ENCODE peak calls at places on chromosomes 11 and 22, in eight cellular contexts. E, V, U, B, H, Q, R and C are unnamed samples.
A peak's percentile ranks its signal among the peaks of the same experiment; 100 is the strongest.

GRCh38 chr11:90737328-90738050 is 514.6 kb upstream of the CHORDC1 start:
- DNase-seq in U (no peak), Q (no peak), B (no peak), R (no peak), H (no peak), E (no peak), V (no peak), C (no peak)

GRCh38 chr11:118497831-118498230 is 29.4 kb upstream of the TTC36 start:
- DNase-seq in E (no peak), B (peak; percentile 65), U (no peak), R (peak; percentile 30), Q (no peak), V (no peak), H (no peak), C (no peak)

GRCh38 chr22:48749555-48750227 is 1078.0 kb downstream of the BRD1 start:
- DNase-seq in H (no peak), B (no peak), E (peak; percentile 2), R (no peak), V (no peak), Q (no peak), U (no peak), C (no peak)

GRCh38 chr11:88886796-88887195 is 179.0 kb downstream of the GRM5 start:
- DNase-seq in E (peak; percentile 18), Q (no peak), U (peak; percentile 0), V (no peak), H (no peak), B (peak; percentile 94), R (peak; percentile 60), C (peak; percentile 33)

GRCh38 chr11:45108070-45109064 is 38.1 kb upstream of the PRDM11 start:
- DNase-seq in U (peak; percentile 53), R (no peak), Q (no peak), V (no peak), E (no peak), H (no peak), B (no peak), C (peak; percentile 21)

GRCh38 chr22:23565942-23566715 is 14.0 kb downstream of the IGLL1 start:
- DNase-seq in V (no peak), H (peak; percentile 52), B (no peak), E (no peak), Q (no peak), U (no peak), R (no peak), C (no peak)

GRCh38 chr22:39647836-39648500 is 77.4 kb downstream of the CACNA1I start:
- DNase-seq in B (no peak), V (no peak), H (no peak), R (no peak), U (no peak), Q (no peak), E (no peak), C (no peak)

GRCh38 chr22:30004689-30005088 is 75.6 kb upstream of the HORMAD2 start:
- DNase-seq in H (no peak), V (no peak), B (no peak), U (no peak), R (peak; percentile 43), E (no peak), Q (no peak), C (no peak)

GRCh38 chr22:47177334-47177815 is 414.9 kb downstream of the TBC1D22A start:
- DNase-seq in Q (no peak), V (peak; percentile 45), H (peak; percentile 18), E (no peak), U (no peak), B (no peak), R (no peak), C (no peak)

GRCh38 chr22:30265131-30265720 is 1.4 kb downstream of the OSM start:
- DNase-seq in Q (no peak), U (no peak), B (no peak), H (no peak), V (no peak), E (no peak), R (no peak), C (no peak)

GRCh38 chr22:31488988-31489617 is 539 bp downstream of the EIF4ENIF1 start:
- DNase-seq in H (peak; percentile 63), V (peak; percentile 63), U (peak; percentile 32), E (peak; percentile 20), B (peak; percentile 4), R (peak; percentile 76), Q (no peak), C (peak; percentile 45)

GRCh38 chr11:47254381-47254780 is 3.4 kb upstream of the NR1H3 start:
- DNase-seq in Q (peak; percentile 45), V (no peak), H (peak; percentile 74), U (no peak), E (no peak), R (peak; percentile 24), B (no peak), C (no peak)

GRCh38 chr11:20453657-20454316 is 66.3 kb downstream of the PRMT3 start:
- DNase-seq in B (no peak), R (no peak), Q (no peak), V (no peak), U (no peak), E (no peak), H (no peak), C (no peak)

GRCh38 chr11:2800655-2801531 is 84.7 kb downstream of the CDKN1C start:
- DNase-seq in R (no peak), B (no peak), H (peak; percentile 34), U (no peak), E (no peak), Q (peak; percentile 8), V (peak; percentile 39), C (peak; percentile 7)

GRCh38 chr11:28701760-28702449 is 593.7 kb downstream of the METTL15 start:
- DNase-seq in U (peak; percentile 9), B (peak; percentile 95), V (no peak), E (no peak), H (no peak), Q (no peak), R (peak; percentile 16), C (no peak)

GRCh38 chr22:49633010-49633324 is 194.7 kb downstream of the BRD1 start:
- DNase-seq in B (no peak), E (no peak), V (peak; percentile 40), U (no peak), R (no peak), Q (no peak), H (peak; percentile 35), C (no peak)

GRCh38 chr22:38788417-38788816 is 5.5 kb downstream of the DNAL4 start:
- DNase-seq in E (no peak), B (peak; percentile 26), Q (peak; percentile 53), U (peak; percentile 73), R (peak; percentile 96), V (no peak), H (no peak), C (peak; percentile 26)

GRCh38 chr11:8365542-8365941 is 101.9 kb upstream of the LMO1 start:
- DNase-seq in U (no peak), Q (no peak), H (no peak), V (no peak), E (no peak), R (no peak), B (no peak), C (no peak)

GRCh38 chr11:109071712-109072524 is 350.1 kb upstream of the C11orf87 start:
- DNase-seq in R (peak; percentile 60), B (peak; percentile 50), U (no peak), E (no peak), H (peak; percentile 55), Q (peak; percentile 74), V (no peak), C (no peak)

GRCh38 chr22:21780259-21780658 is 44.7 kb upstream of the YPEL1 start:
- DNase-seq in E (no peak), U (no peak), H (no peak), V (no peak), B (no peak), R (no peak), Q (no peak), C (no peak)

GRCh38 chr22:39748877-39749276 is 144.7 kb downstream of the ENTHD1 start:
- DNase-seq in U (no peak), Q (no peak), R (peak; percentile 57), H (no peak), E (no peak), V (no peak), B (peak; percentile 48), C (no peak)

GRCh38 chr22:35205956-35206355 is 51.3 kb upstream of the HMGXB4 start:
- DNase-seq in U (no peak), E (no peak), H (no peak), B (no peak), V (no peak), R (peak; percentile 41), Q (no peak), C (no peak)

GRCh38 chr11:125569913-125570621 is 790 bp downstream of the EI24 start:
- DNase-seq in E (no peak), H (no peak), B (peak; percentile 39), V (no peak), U (peak; percentile 29), Q (peak; percentile 86), R (peak; percentile 49), C (no peak)

DNA sequence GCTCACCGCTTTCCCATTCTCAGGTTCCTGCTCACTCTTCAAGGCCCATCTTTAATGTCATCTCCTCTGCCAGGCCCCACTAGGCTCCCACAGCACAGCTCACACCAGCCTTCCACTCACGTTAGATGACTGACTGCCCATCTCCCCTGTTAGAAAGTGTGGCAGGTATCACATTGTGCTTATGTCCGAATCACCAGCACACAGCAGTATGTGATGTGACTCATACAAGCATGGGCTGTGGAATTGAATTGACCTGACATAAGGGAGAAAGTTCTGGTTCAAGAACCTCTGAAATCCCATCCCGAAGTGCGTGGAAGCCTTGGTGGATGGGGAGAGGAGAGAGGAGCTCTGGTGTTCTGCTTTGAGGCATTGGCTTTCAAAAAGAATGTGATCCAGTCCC is 6.5 kb downstream of the VSTM5 start:
- DNase-seq in V (no peak), B (peak; percentile 58), H (no peak), Q (no peak), E (no peak), U (no peak), R (no peak), C (no peak)
- H3K4me1 ChIP-seq in V (no peaks in the 10 kb centered on the region), B (peaks cover 54% of the 10 kb centered on the region), H (no peaks in the 10 kb centered on the region), Q (no peaks in the 10 kb centered on the region), E (no peaks in the 10 kb centered on the region), U (no peaks in the 10 kb centered on the region), R (peaks cover 3% of the 10 kb centered on the region), C (no peaks in the 10 kb centered on the region)

GRCh38 chr22:27801616-27802388 is at the start of gene MN1:
- DNase-seq in V (no peak), E (peak; percentile 58), Q (no peak), R (peak; percentile 79), U (peak; percentile 12), B (no peak), H (peak; percentile 64), C (peak; percentile 42)
- H3K27ac ChIP-seq in V (no peak within 1 kb of the TSS), E (no peak within 1 kb of the TSS), Q (peak within 1 kb of the TSS; percentile 90), R (peak within 1 kb of the TSS; percentile 56), U (no peak within 1 kb of the TSS), B (no peak within 1 kb of the TSS), H (no peak within 1 kb of the TSS), C (peak within 1 kb of the TSS; percentile 34)

DNA sequence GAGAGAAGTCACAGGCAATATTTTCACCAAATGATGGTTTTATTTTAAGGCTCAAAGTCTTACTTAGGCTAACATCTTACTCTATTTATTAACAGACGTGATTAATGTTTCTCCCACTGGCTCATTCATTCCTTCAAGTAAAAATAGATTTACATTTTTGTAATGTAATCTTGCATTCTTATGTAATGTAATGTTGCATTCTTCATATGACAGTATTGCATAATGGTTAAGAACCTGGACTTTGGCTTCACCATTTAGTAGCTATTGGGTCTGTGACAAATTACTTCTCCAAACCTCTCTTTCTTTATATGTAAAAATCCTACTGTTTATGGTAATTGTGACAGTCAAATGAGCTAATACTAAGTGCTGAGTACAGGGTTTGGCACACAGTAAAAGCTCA is 3.3 kb upstream of the DIXDC1 start:
- DNase-seq in E (no peak), H (no peak), R (peak; percentile 42), U (no peak), Q (no peak), B (no peak), V (no peak), C (no peak)
- H3K4me1 ChIP-seq in E (peaks cover 27% of the 10 kb centered on the region), H (peaks cover 2% of the 10 kb centered on the region), R (peaks cover 63% of the 10 kb centered on the region), U (no peaks in the 10 kb centered on the region), Q (peaks cover 38% of the 10 kb centered on the region), B (peaks cover 23% of the 10 kb centered on the region), V (no peaks in the 10 kb centered on the region), C (no peaks in the 10 kb centered on the region)

GRCh38 chr11:39569784-39570183 is 1889.7 kb downstream of the LRRC4C start:
- DNase-seq in Q (no peak), V (no peak), U (no peak), H (no peak), E (no peak), R (no peak), B (no peak), C (no peak)
- H3K27ac ChIP-seq in Q (no peak overlapping the region), V (no peak overlapping the region), U (no peak overlapping the region), H (no peak overlapping the region), E (no peak overlapping the region), R (no peak overlapping the region), B (no peak overlapping the region), C (no peak overlapping the region)